ENCODE peak calls at places on chromosomes 2 and 18, in nine cellular contexts. One of them, this sample, is unnamed.

GRCh38 chr2:12510070-12510469 is 206.7 kb upstream of the TRIB2 start:
- DNase-seq in choroid plexus epithelial cell: no peak
- DNase-seq in T-helper 9 cell: no peak
- DNase-seq in iris pigment epithelial cell: no peak
- DNase-seq in MM.1S: no peak
- DNase-seq in activated CD4-positive, CD25-positive, alpha-beta regulatory T cell: no peak
- DNase-seq in stomach: no peak
- DNase-seq in HTR-8/SVneo: no peak
- DNase-seq in activated CD4-positive, alpha-beta T cell treated with anti-CD3 and anti-CD28 coated beads for 1 hour: no peak
- DNase-seq in this sample: no peak

GRCh38 chr2:10864888-10865551 is 46.7 kb upstream of the KCNF1 start:
- DNase-seq in choroid plexus epithelial cell: no peak
- DNase-seq in T-helper 9 cell: no peak
- DNase-seq in iris pigment epithelial cell: no peak
- DNase-seq in MM.1S: peak
- DNase-seq in activated CD4-positive, CD25-positive, alpha-beta regulatory T cell: no peak
- DNase-seq in stomach: no peak
- DNase-seq in HTR-8/SVneo: no peak
- DNase-seq in activated CD4-positive, alpha-beta T cell treated with anti-CD3 and anti-CD28 coated beads for 1 hour: no peak
- DNase-seq in this sample: no peak

GRCh38 chr2:218961651-218962570 is 2.4 kb downstream of the CDK5R2 start:
- DNase-seq in choroid plexus epithelial cell: no peak
- DNase-seq in T-helper 9 cell: no peak
- DNase-seq in iris pigment epithelial cell: no peak
- DNase-seq in MM.1S: no peak
- DNase-seq in activated CD4-positive, CD25-positive, alpha-beta regulatory T cell: no peak
- DNase-seq in stomach: no peak
- DNase-seq in HTR-8/SVneo: no peak
- DNase-seq in activated CD4-positive, alpha-beta T cell treated with anti-CD3 and anti-CD28 coated beads for 1 hour: no peak
- DNase-seq in this sample: no peak

GRCh38 chr2:201261471-201261870 is 1.1 kb downstream of the CASP8 start:
- DNase-seq in choroid plexus epithelial cell: no peak
- DNase-seq in T-helper 9 cell: peak
- DNase-seq in iris pigment epithelial cell: no peak
- DNase-seq in MM.1S: peak
- DNase-seq in activated CD4-positive, CD25-positive, alpha-beta regulatory T cell: peak
- DNase-seq in stomach: no peak
- DNase-seq in HTR-8/SVneo: no peak
- DNase-seq in activated CD4-positive, alpha-beta T cell treated with anti-CD3 and anti-CD28 coated beads for 1 hour: peak
- DNase-seq in this sample: no peak

GRCh38 chr2:101307950-101308431 is 510 bp downstream of the RNF149 start:
- DNase-seq in choroid plexus epithelial cell: peak
- DNase-seq in T-helper 9 cell: peak
- DNase-seq in iris pigment epithelial cell: peak
- DNase-seq in MM.1S: peak
- DNase-seq in activated CD4-positive, CD25-positive, alpha-beta regulatory T cell: no peak
- DNase-seq in stomach: no peak
- DNase-seq in HTR-8/SVneo: no peak
- DNase-seq in activated CD4-positive, alpha-beta T cell treated with anti-CD3 and anti-CD28 coated beads for 1 hour: peak
- DNase-seq in this sample: no peak

GRCh38 chr2:157404363-157404762 is 39.5 kb downstream of the CYTIP start:
- DNase-seq in choroid plexus epithelial cell: no peak
- DNase-seq in T-helper 9 cell: peak
- DNase-seq in iris pigment epithelial cell: peak
- DNase-seq in MM.1S: peak
- DNase-seq in activated CD4-positive, CD25-positive, alpha-beta regulatory T cell: no peak
- DNase-seq in stomach: no peak
- DNase-seq in HTR-8/SVneo: no peak
- DNase-seq in activated CD4-positive, alpha-beta T cell treated with anti-CD3 and anti-CD28 coated beads for 1 hour: peak
- DNase-seq in this sample: no peak

GRCh38 chr18:31230495-31230894 is 67.8 kb upstream of the DSC1 start:
- DNase-seq in choroid plexus epithelial cell: peak
- DNase-seq in T-helper 9 cell: no peak
- DNase-seq in iris pigment epithelial cell: peak
- DNase-seq in MM.1S: no peak
- DNase-seq in activated CD4-positive, CD25-positive, alpha-beta regulatory T cell: no peak
- DNase-seq in stomach: no peak
- DNase-seq in HTR-8/SVneo: no peak
- DNase-seq in activated CD4-positive, alpha-beta T cell treated with anti-CD3 and anti-CD28 coated beads for 1 hour: no peak
- DNase-seq in this sample: no peak

GRCh38 chr2:189022002-189022401 is 47.8 kb downstream of the COL3A1 start:
- DNase-seq in choroid plexus epithelial cell: peak
- DNase-seq in T-helper 9 cell: no peak
- DNase-seq in iris pigment epithelial cell: peak
- DNase-seq in MM.1S: no peak
- DNase-seq in activated CD4-positive, CD25-positive, alpha-beta regulatory T cell: no peak
- DNase-seq in stomach: no peak
- DNase-seq in HTR-8/SVneo: no peak
- DNase-seq in activated CD4-positive, alpha-beta T cell treated with anti-CD3 and anti-CD28 coated beads for 1 hour: no peak
- DNase-seq in this sample: no peak

GRCh38 chr18:48195782-48196181 is 213.4 kb downstream of the ZBTB7C start:
- DNase-seq in choroid plexus epithelial cell: no peak
- DNase-seq in T-helper 9 cell: no peak
- DNase-seq in iris pigment epithelial cell: no peak
- DNase-seq in MM.1S: no peak
- DNase-seq in activated CD4-positive, CD25-positive, alpha-beta regulatory T cell: no peak
- DNase-seq in stomach: no peak
- DNase-seq in HTR-8/SVneo: no peak
- DNase-seq in activated CD4-positive, alpha-beta T cell treated with anti-CD3 and anti-CD28 coated beads for 1 hour: no peak
- DNase-seq in this sample: no peak

GRCh38 chr2:130864830-130865229 is 28.1 kb downstream of the ARHGEF4 start:
- DNase-seq in choroid plexus epithelial cell: peak
- DNase-seq in T-helper 9 cell: no peak
- DNase-seq in iris pigment epithelial cell: peak
- DNase-seq in MM.1S: no peak
- DNase-seq in activated CD4-positive, CD25-positive, alpha-beta regulatory T cell: no peak
- DNase-seq in stomach: peak
- DNase-seq in HTR-8/SVneo: peak
- DNase-seq in activated CD4-positive, alpha-beta T cell treated with anti-CD3 and anti-CD28 coated beads for 1 hour: no peak
- DNase-seq in this sample: peak

GRCh38 chr2:148524519-148524919 is 120.0 kb upstream of the EPC2 start:
- DNase-seq in choroid plexus epithelial cell: no peak
- DNase-seq in T-helper 9 cell: peak
- DNase-seq in iris pigment epithelial cell: no peak
- DNase-seq in MM.1S: no peak
- DNase-seq in activated CD4-positive, CD25-positive, alpha-beta regulatory T cell: no peak
- DNase-seq in stomach: no peak
- DNase-seq in HTR-8/SVneo: no peak
- DNase-seq in activated CD4-positive, alpha-beta T cell treated with anti-CD3 and anti-CD28 coated beads for 1 hour: peak
- DNase-seq in this sample: no peak